ENCODE peak calls at places on chromosomes 3 and 15, in seven cellular contexts. Q is KG1; R is stimulated activated CD4-positive, alpha-beta T cell treated with anti-CD3 and anti-CD28 coated beads, Interleukin-12 subunit alpha, Interleukin-12 subunit beta, amount 100 ng/mL, for 4 hours; A is neural crest cell; C is AG04450; Y is DMS 273 treated with DMSO at 0.1 percent for 48 hours; I is suprapubic skin. U is an unnamed sample.

GRCh38 chr3:78610462-78611125 is 1157.2 kb downstream of the ROBO1 start:
- DNase-seq in Q (no peak), R (no peak), A (no peak), C (no peak), Y (no peak), I (no peak), U (no peak)

GRCh38 chr3:17144665-17144993 is 259.9 kb downstream of the PLCL2 start:
- DNase-seq in Q (no peak), R (no peak), A (no peak), C (no peak), Y (no peak), I (no peak), U (no peak)

GRCh38 chr15:65916664-65917406 is 47.5 kb downstream of the RAB11A start:
- DNase-seq in Q (no peak), R (peak), A (peak), C (peak), Y (no peak), I (no peak), U (peak)

GRCh38 chr3:77772459-77772858 is 732.6 kb downstream of the ROBO2 start:
- DNase-seq in Q (no peak), R (no peak), A (no peak), C (no peak), Y (no peak), I (no peak), U (no peak)

GRCh38 chr15:41180206-41180789 is 50.3 kb downstream of the EXD1 start:
- DNase-seq in Q (no peak), R (no peak), A (no peak), C (no peak), Y (no peak), I (no peak), U (no peak)

GRCh38 chr15:33126559-33127290 is 67.8 kb downstream of the FMN1 start:
- DNase-seq in Q (no peak), R (peak), A (no peak), C (peak), Y (peak), I (no peak), U (no peak)

GRCh38 chr3:84960994-84961393 is 2.2 kb downstream of the CADM2 start:
- DNase-seq in Q (no peak), R (no peak), A (no peak), C (no peak), Y (no peak), I (no peak), U (no peak)

GRCh38 chr3:185983495-185984141 is 45.8 kb upstream of the TRA2B start:
- DNase-seq in Q (peak), R (peak), A (peak), C (peak), Y (peak), I (peak), U (peak)

GRCh38 chr3:197308591-197308990 is 10.2 kb upstream of the DLG1 start:
- DNase-seq in Q (no peak), R (no peak), A (no peak), C (no peak), Y (no peak), I (no peak), U (no peak)

GRCh38 chr3:172249039-172249438 is 199.2 kb downstream of the GHSR start:
- DNase-seq in Q (no peak), R (no peak), A (no peak), C (no peak), Y (no peak), I (no peak), U (no peak)

GRCh38 chr15:63094495-63094931 is 27.1 kb upstream of the LACTB start:
- DNase-seq in Q (no peak), R (no peak), A (no peak), C (peak), Y (no peak), I (no peak), U (no peak)

GRCh38 chr3:66083961-66084270 is 45.2 kb upstream of the MAGI1 start:
- DNase-seq in Q (no peak), R (no peak), A (no peak), C (no peak), Y (no peak), I (no peak), U (no peak)

GRCh38 chr3:126129408-126129891 is 45.5 kb upstream of the SLC41A3 start:
- DNase-seq in Q (no peak), R (no peak), A (no peak), C (no peak), Y (no peak), I (peak), U (peak)

GRCh38 chr3:79521221-79521848 is 246.5 kb downstream of the ROBO1 start:
- DNase-seq in Q (peak), R (no peak), A (no peak), C (no peak), Y (peak), I (no peak), U (no peak)

GRCh38 chr15:70474682-70475438 is 288.5 kb downstream of the UACA start:
- DNase-seq in Q (peak), R (no peak), A (no peak), C (peak), Y (no peak), I (no peak), U (no peak)

GRCh38 chr15:92623435-92623834 is 32.1 kb downstream of the FAM174B start:
- DNase-seq in Q (no peak), R (no peak), A (no peak), C (no peak), Y (peak), I (peak), U (no peak)

GRCh38 chr3:113532698-113533533 is 561 bp downstream of the SIDT1 start:
- DNase-seq in Q (no peak), R (peak), A (peak), C (no peak), Y (no peak), I (peak), U (peak)

GRCh38 chr3:60573494-60573893 is 677.8 kb downstream of the FHIT start:
- DNase-seq in Q (no peak), R (no peak), A (no peak), C (peak), Y (no peak), I (no peak), U (no peak)

GRCh38 chr3:64667138-64667537 is 20.7 kb downstream of the ADAMTS9 start:
- DNase-seq in Q (no peak), R (no peak), A (no peak), C (no peak), Y (no peak), I (no peak), U (no peak)

GRCh38 chr15:75554717-75555116 is 24.4 kb downstream of the PTPN9 start:
- DNase-seq in Q (no peak), R (no peak), A (no peak), C (peak), Y (peak), I (no peak), U (no peak)

GRCh38 chr3:144549161-144549560 is 577.5 kb downstream of the DIPK2A start:
- DNase-seq in Q (no peak), R (no peak), A (no peak), C (no peak), Y (no peak), I (no peak), U (no peak)

U was measured in H9.